ENCODE peak calls at places on chromosome 7, in five cellular contexts. Z is ELR, P is iPS-NIHi11, X is stomach, B is erythroblast. G is an unnamed sample.

GRCh38 chr7:121027761-121028681 is 39.5 kb downstream of the CPED1 start:
- DNase-seq in Z (no peak), B (no peak), P (no peak), X (no peak), G (no peak)

GRCh38 chr7:139112316-139112715 is 2.8 kb upstream of the ZC3HAV1 start:
- DNase-seq in Z (no peak), P (no peak), X (no peak), B (no peak), G (no peak)

GRCh38 chr7:100407285-100408180 is 21.0 kb downstream of the ZCWPW1 start:
- DNase-seq in B (peak), P (peak), X (no peak), Z (peak), G (no peak)

GRCh38 chr7:122155566-122155965 is 11.5 kb upstream of the AASS start:
- DNase-seq in P (no peak), Z (no peak), B (no peak), X (no peak), G (no peak)

GRCh38 chr7:18890134-18890533 is 227.3 kb downstream of the TWIST1 start:
- DNase-seq in X (no peak), B (no peak), P (no peak), Z (peak), G (no peak)

GRCh38 chr7:17913250-17913649 is 27.0 kb downstream of the SNX13 start:
- DNase-seq in X (no peak), P (no peak), B (no peak), Z (no peak), G (no peak)

GRCh38 chr7:151550601-151551286 is 31.0 kb upstream of the RHEB start:
- DNase-seq in B (peak), Z (peak), P (no peak), X (peak), G (no peak)

GRCh38 chr7:11625669-11626068 is 206.3 kb downstream of the THSD7A start:
- DNase-seq in P (peak), X (no peak), B (no peak), Z (no peak), G (no peak)

GRCh38 chr7:129889133-129889854 is 63.5 kb downstream of the UBE2H start:
- DNase-seq in Z (no peak), X (no peak), B (no peak), P (no peak), G (no peak)

GRCh38 chr7:159098795-159099194 is 45.9 kb downstream of the VIPR2 start:
- DNase-seq in B (no peak), P (no peak), X (peak), Z (no peak), G (no peak)

GRCh38 chr7:47520408-47520807 is 61.5 kb downstream of the TNS3 start:
- DNase-seq in P (no peak), B (no peak), X (no peak), Z (no peak), G (no peak)

GRCh38 chr7:140525741-140526140 is 46.4 kb upstream of the MKRN1 start:
- DNase-seq in B (no peak), P (no peak), X (no peak), Z (peak), G (no peak)

GRCh38 chr7:55310626-55311025 is 54.5 kb upstream of the LANCL2 start:
- DNase-seq in B (no peak), X (no peak), P (no peak), Z (no peak), G (no peak)

GRCh38 chr7:76302299-76303056 is at the start of gene HSPB1:
- DNase-seq in P (peak), B (peak), X (peak), Z (peak), G (peak)

GRCh38 chr7:89680161-89680560 is 474.1 kb upstream of the STEAP1 start:
- DNase-seq in B (no peak), X (no peak), Z (no peak), P (no peak), G (no peak)

GRCh38 chr7:139660317-139661042 is 117.3 kb downstream of the HIPK2 start:
- DNase-seq in X (peak), B (no peak), P (no peak), Z (no peak), G (no peak)